ENCODE peak calls at places on chromosomes 11 and 22, in seven cellular contexts. Z is GM12865, N is fibroblast of mammary gland, E is cardiac muscle cell, P is suprapubic skin, Y is activated B cell treated with CpG ODN at 0.5 μM for 24 hours, B is PC-3. T is an unnamed sample.

GRCh38 chr22:41367039-41367679 is 14.6 kb upstream of the TEF start:
- DNase-seq in Y (no peak), P (peak; percentile 97), E (peak; percentile 99), N (peak; percentile 95), B (peak; percentile 71), Z (no peak), T (no peak)

GRCh38 chr11:65578667-65579066 is 2.8 kb downstream of the EHBP1L1 start:
- DNase-seq in Z (no peak), P (no peak), N (no peak), Y (no peak), B (no peak), E (no peak), T (no peak)

GRCh38 chr11:134347441-134347840 is 15.7 kb downstream of the GLB1L2 start:
- DNase-seq in P (peak; percentile 13), Z (no peak), E (no peak), N (no peak), B (no peak), Y (no peak), T (no peak)

GRCh38 chr11:1869427-1870325 is 16.8 kb downstream of the LSP1 start:
- DNase-seq in P (no peak), N (no peak), B (no peak), E (no peak), Y (no peak), Z (no peak), T (no peak)

GRCh38 chr11:2892215-2893020 is 6.8 kb upstream of the CDKN1C start:
- DNase-seq in P (no peak), Z (peak; percentile 45), N (peak; percentile 44), Y (peak; percentile 61), B (peak; percentile 59), E (peak; percentile 74), T (no peak)

GRCh38 chr11:4455439-4455838 is 6.3 kb downstream of the OR52K2 start:
- DNase-seq in B (no peak), E (no peak), Y (no peak), Z (no peak), N (no peak), P (no peak), T (no peak)

GRCh38 chr11:101477926-101478325 is 105.9 kb downstream of the TRPC6 start:
- DNase-seq in Y (no peak), B (no peak), P (no peak), Z (no peak), N (no peak), E (no peak), T (no peak)

GRCh38 chr22:44901301-44901700 is 108.5 kb downstream of the PHF21B start:
- DNase-seq in Y (no peak), E (peak; percentile 11), B (no peak), P (peak; percentile 9), Z (no peak), N (peak; percentile 5), T (no peak)

GRCh38 chr11:76578655-76579046 is 91.9 kb downstream of the LRRC32 start:
- DNase-seq in Y (no peak), Z (no peak), B (no peak), P (no peak), N (peak; percentile 26), E (no peak), T (no peak)

GRCh38 chr11:69167916-69168691 is 12.4 kb downstream of the SMIM38 start:
- DNase-seq in Z (no peak), B (peak; percentile 25), N (peak; percentile 6), P (no peak), Y (no peak), E (peak; percentile 34), T (no peak)

GRCh38 chr11:99973993-99974392 is 713.1 kb upstream of the ARHGAP42 start:
- DNase-seq in N (no peak), Y (no peak), B (no peak), Z (no peak), E (no peak), P (no peak), T (no peak)

GRCh38 chr22:42322562-42322926 is 52.1 kb upstream of the TCF20 start:
- DNase-seq in Z (no peak), P (no peak), Y (no peak), B (no peak), E (no peak), N (no peak), T (no peak)

GRCh38 chr22:40818192-40818746 is 877 bp downstream of the SLC25A17 start:
- DNase-seq in B (peak; percentile 3), E (no peak), N (no peak), P (no peak), Y (no peak), Z (no peak), T (no peak)

DNA sequence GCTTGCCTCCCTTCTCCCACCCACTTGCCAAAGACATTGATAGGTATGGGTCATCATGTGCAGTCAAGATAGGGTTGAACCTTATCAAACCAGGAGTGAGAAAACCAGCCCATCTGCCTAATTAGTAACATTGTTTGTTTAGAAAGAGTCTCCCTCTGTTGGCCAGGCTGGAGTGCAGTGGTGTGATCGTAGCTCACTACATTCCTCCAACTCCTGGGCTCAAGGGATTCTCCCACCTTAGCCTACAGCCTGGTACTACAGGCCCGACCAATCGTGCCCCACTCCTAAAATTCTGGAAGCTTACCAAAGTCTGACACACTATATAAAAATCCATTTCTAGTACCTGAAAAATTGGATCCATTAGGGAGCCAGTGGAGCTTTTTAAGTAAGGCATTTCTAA is 4.5 kb downstream of the C11orf71 start:
- DNase-seq in B (peak; percentile 66), Z (no peak), P (no peak), Y (no peak), E (no peak), N (peak; percentile 16), T (no peak)
- TF ChIP-seq CTCF in B (peak; percentile 68), Z (peak; percentile 17), P (no peak), Y (no peak), E (peak; percentile 44), N (peak; percentile 43), T (peak; percentile 30)

DNA sequence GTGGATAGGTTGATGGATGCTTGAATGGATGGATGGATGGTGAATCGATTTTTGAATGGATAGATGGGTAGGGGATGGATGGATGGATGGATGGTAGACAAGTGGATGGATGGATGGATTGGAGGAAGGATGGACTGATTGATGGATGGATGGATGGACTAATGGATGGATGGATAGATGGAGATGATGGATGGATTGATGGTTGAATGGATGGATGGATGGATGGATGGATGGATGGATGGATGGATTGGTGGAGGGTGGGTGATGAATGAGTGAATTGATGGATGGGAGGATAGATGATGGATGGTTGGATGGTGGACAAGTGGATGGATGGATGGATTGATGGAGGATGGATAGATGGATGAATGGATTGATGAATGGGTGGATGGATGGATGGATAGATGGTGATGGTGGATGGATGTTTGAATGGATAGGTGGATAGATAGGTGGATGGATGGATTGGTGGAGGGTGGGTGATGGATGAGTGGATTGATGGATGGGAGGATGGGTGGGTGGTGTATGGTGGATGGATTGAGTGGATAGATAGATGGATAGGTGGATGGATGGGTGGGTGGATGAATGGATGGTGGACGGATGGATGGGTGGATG is 1140.9 kb downstream of the BRD1 start:
- DNase-seq in B (no peak), P (no peak), E (no peak), N (no peak), Z (no peak), Y (no peak), T (no peak)
- TF ChIP-seq CTCF in B (no peak), P (no peak), E (no peak), N (no peak), Z (no peak), Y (no peak), T (no peak)

GRCh38 chr11:115238802-115239201 is 265.4 kb downstream of the CADM1 start:
- DNase-seq in Z (no peak), Y (no peak), E (no peak), P (no peak), B (no peak), N (no peak), T (no peak)
- TF ChIP-seq CTCF in Z (no peak), Y (no peak), E (no peak), P (no peak), B (no peak), N (no peak), T (no peak)

DNA sequence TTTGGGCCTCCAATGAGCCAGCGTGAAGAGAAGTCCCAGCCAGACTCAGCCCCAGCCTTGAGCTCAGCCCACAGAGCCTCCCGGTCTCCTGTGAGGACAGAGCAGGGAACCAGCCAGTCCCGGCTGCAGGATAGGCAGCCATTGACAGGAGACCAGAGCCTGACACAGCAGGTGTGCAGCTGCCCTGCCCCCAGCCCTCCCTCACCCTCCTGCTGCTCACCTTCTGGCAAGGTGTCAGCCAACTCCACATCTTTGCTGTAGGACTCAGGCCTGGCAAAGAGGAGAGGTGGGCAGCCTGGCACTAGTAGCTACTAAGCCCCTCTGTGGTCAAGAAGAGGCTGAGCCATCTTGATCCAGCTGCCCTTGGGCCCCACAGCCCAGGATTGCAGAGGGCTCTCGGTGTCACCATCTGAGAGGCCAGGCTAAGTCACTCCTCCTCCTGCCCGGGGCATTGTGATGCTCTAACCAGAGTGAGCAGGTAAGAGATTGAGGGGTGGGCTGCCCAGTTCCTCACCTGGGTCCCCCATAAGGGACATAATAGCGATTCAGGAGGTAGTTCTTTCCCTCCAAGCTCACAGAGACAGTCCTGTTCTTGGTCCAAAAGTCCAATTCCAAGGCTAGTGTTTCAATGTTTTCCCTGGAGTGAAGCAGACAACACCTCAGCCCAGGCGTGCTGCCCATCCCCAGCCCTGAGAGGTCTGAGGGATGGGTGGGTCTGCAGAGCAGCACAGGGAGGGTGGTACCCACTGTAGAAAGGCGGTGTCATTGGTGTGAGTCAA is 18.6 kb downstream of the TREH start:
- DNase-seq in N (no peak), B (no peak), Y (no peak), P (peak; percentile 72), E (peak; percentile 10), Z (no peak), T (no peak)
- TF ChIP-seq CTCF in N (no peak), B (no peak), Y (no peak), P (no peak), E (no peak), Z (no peak), T (no peak)